ENCODE peak calls at places on chromosome 12, in ten cellular contexts. N is cardiac fibroblast; L is uterus; K is CD8-positive, alpha-beta T cell; G is tibial artery; U is fibroblast of pulmonary artery; O is AG04450; R is HCT116; P is astrocyte; X is A549. M is an unnamed sample.

GRCh38 chr12:104733717-104734175 is 224.3 kb downstream of the SLC41A2 start:
- DNase-seq in N (no peak), L (no peak), K (no peak), G (peak), U (no peak), O (no peak), R (peak), P (no peak), X (peak), M (no peak)

GRCh38 chr12:50799908-50800307 is 36.0 kb downstream of the ATF1 start:
- DNase-seq in N (peak), L (no peak), K (no peak), G (no peak), U (peak), O (no peak), R (no peak), P (no peak), X (peak), M (no peak)

GRCh38 chr12:123524378-123524777 is 9.1 kb downstream of the RILPL1 start:
- DNase-seq in N (no peak), L (no peak), K (no peak), G (no peak), U (no peak), O (no peak), R (no peak), P (no peak), X (no peak), M (no peak)

GRCh38 chr12:58575281-58575680 is 345.0 kb downstream of the LRIG3 start:
- DNase-seq in N (peak), L (peak), K (no peak), G (no peak), U (peak), O (peak), R (no peak), P (peak), X (no peak), M (peak)

GRCh38 chr12:68904351-68904982 is 28.5 kb downstream of the CPM start:
- DNase-seq in N (no peak), L (no peak), K (no peak), G (no peak), U (no peak), O (no peak), R (no peak), P (no peak), X (no peak), M (peak)

GRCh38 chr12:94305293-94305957 is 154.2 kb downstream of the CEP83 start:
- DNase-seq in N (peak), L (no peak), K (no peak), G (no peak), U (no peak), O (peak), R (no peak), P (peak), X (no peak), M (no peak)

GRCh38 chr12:9881988-9882387 is 699 bp downstream of the KLRF2 start:
- DNase-seq in N (no peak), L (no peak), K (no peak), G (no peak), U (no peak), O (no peak), R (no peak), P (no peak), X (no peak), M (no peak)

GRCh38 chr12:89343127-89343526 is 9.2 kb downstream of the DUSP6 start:
- DNase-seq in N (peak), L (peak), K (no peak), G (peak), U (peak), O (no peak), R (no peak), P (no peak), X (no peak), M (no peak)

GRCh38 chr12:57491393-57492280 is 3.8 kb downstream of the MARS1 start:
- DNase-seq in N (no peak), L (no peak), K (no peak), G (no peak), U (no peak), O (no peak), R (no peak), P (no peak), X (peak), M (no peak)

GRCh38 chr12:127400231-127400630 is 866.7 kb upstream of the TMEM132C start:
- DNase-seq in N (no peak), L (no peak), K (no peak), G (no peak), U (no peak), O (no peak), R (no peak), P (peak), X (no peak), M (no peak)

GRCh38 chr12:59077153-59077930 is 157.0 kb upstream of the LRIG3 start:
- DNase-seq in N (peak), L (no peak), K (no peak), G (no peak), U (peak), O (no peak), R (no peak), P (no peak), X (no peak), M (peak)

GRCh38 chr12:130194154-130194553 is 31.9 kb downstream of the FZD10 start:
- DNase-seq in N (no peak), L (no peak), K (no peak), G (no peak), U (no peak), O (no peak), R (no peak), P (no peak), X (no peak), M (no peak)

GRCh38 chr12:33476058-33476457 is 36.4 kb upstream of the SYT10 start:
- DNase-seq in N (no peak), L (no peak), K (no peak), G (no peak), U (peak), O (no peak), R (no peak), P (peak), X (no peak), M (peak)

GRCh38 chr12:11729439-11730150 is 80.1 kb downstream of the ETV6 start:
- DNase-seq in N (no peak), L (no peak), K (no peak), G (no peak), U (no peak), O (no peak), R (no peak), P (no peak), X (no peak), M (peak)

GRCh38 chr12:116376354-116377193 is 99.1 kb upstream of the MED13L start:
- DNase-seq in N (peak), L (no peak), K (no peak), G (peak), U (peak), O (no peak), R (no peak), P (peak), X (peak), M (peak)

GRCh38 chr12:40117818-40118217 is 11.9 kb upstream of the SLC2A13 start:
- DNase-seq in N (no peak), L (no peak), K (no peak), G (no peak), U (no peak), O (no peak), R (no peak), P (no peak), X (no peak), M (no peak)

GRCh38 chr12:22491034-22491433 is 53.3 kb downstream of the C2CD5 start:
- DNase-seq in N (no peak), L (no peak), K (no peak), G (no peak), U (no peak), O (no peak), R (no peak), P (no peak), X (no peak), M (no peak)

GRCh38 chr12:77724367-77724957 is 106.2 kb upstream of the NAV3 start:
- DNase-seq in N (peak), L (no peak), K (no peak), G (no peak), U (peak), O (peak), R (peak), P (peak), X (peak), M (peak)

GRCh38 chr12:41762691-41763090 is 382.0 kb downstream of the GXYLT1 start:
- DNase-seq in N (no peak), L (no peak), K (no peak), G (no peak), U (no peak), O (no peak), R (no peak), P (no peak), X (no peak), M (no peak)

GRCh38 chr12:68451261-68452091 is 119.3 kb upstream of the MDM1 start:
- DNase-seq in N (peak), L (peak), K (peak), G (no peak), U (peak), O (peak), R (no peak), P (peak), X (no peak), M (peak)

GRCh38 chr12:111443586-111443985 is 37.9 kb downstream of the SH2B3 start:
- DNase-seq in N (no peak), L (no peak), K (no peak), G (peak), U (peak), O (no peak), R (no peak), P (no peak), X (no peak), M (peak)

GRCh38 chr12:103799504-103800251 is 41.4 kb downstream of the NT5DC3 start:
- DNase-seq in N (peak), L (peak), K (no peak), G (no peak), U (peak), O (no peak), R (no peak), P (peak), X (peak), M (peak)

GRCh38 chr12:49105504-49106120 is 5.0 kb downstream of the LMBR1L start:
- DNase-seq in N (peak), L (no peak), K (no peak), G (no peak), U (peak), O (no peak), R (no peak), P (no peak), X (no peak), M (peak)

GRCh38 chr12:4292266-4293063 is 18.9 kb downstream of the CCND2 start:
- DNase-seq in N (no peak), L (no peak), K (no peak), G (peak), U (no peak), O (no peak), R (no peak), P (no peak), X (no peak), M (no peak)

GRCh38 chr12:958449-959123 is 9.1 kb upstream of the RAD52 start:
- DNase-seq in N (peak), L (no peak), K (no peak), G (no peak), U (peak), O (no peak), R (no peak), P (peak), X (no peak), M (peak)

GRCh38 chr12:75820848-75821578 is 210.6 kb downstream of the PHLDA1 start:
- DNase-seq in N (peak), L (peak), K (no peak), G (no peak), U (peak), O (peak), R (no peak), P (peak), X (peak), M (peak)

GRCh38 chr12:12028668-12029402 is 41.9 kb upstream of the BCL2L14 start:
- DNase-seq in N (no peak), L (no peak), K (no peak), G (no peak), U (no peak), O (no peak), R (no peak), P (no peak), X (no peak), M (no peak)

GRCh38 chr12:100826323-100826722 is 31.7 kb downstream of the ANO4 start:
- DNase-seq in N (peak), L (peak), K (no peak), G (no peak), U (peak), O (peak), R (peak), P (peak), X (peak), M (peak)

GRCh38 chr12:38152816-38153736 is 163.5 kb upstream of the ALG10B start:
- DNase-seq in N (no peak), L (no peak), K (no peak), G (peak), U (no peak), O (no peak), R (no peak), P (no peak), X (no peak), M (no peak)

GRCh38 chr12:91106283-91106682 is 5.0 kb downstream of the LUM start:
- DNase-seq in N (no peak), L (no peak), K (no peak), G (no peak), U (no peak), O (no peak), R (no peak), P (no peak), X (no peak), M (no peak)

GRCh38 chr12:50621435-50622304 is 116.9 kb downstream of the DIP2B start:
- DNase-seq in N (no peak), L (no peak), K (no peak), G (no peak), U (no peak), O (no peak), R (no peak), P (peak), X (no peak), M (no peak)

GRCh38 chr12:80593766-80594165 is 113.7 kb upstream of the MYF6 start:
- DNase-seq in N (peak), L (no peak), K (no peak), G (no peak), U (peak), O (peak), R (no peak), P (peak), X (no peak), M (no peak)

GRCh38 chr12:40010899-40011774 is 94.7 kb downstream of the SLC2A13 start:
- DNase-seq in N (peak), L (peak), K (peak), G (no peak), U (peak), O (peak), R (peak), P (peak), X (peak), M (peak)

GRCh38 chr12:38904932-38905479 is 385 bp downstream of the CPNE8 start:
- DNase-seq in N (peak), L (peak), K (peak), G (peak), U (peak), O (no peak), R (peak), P (peak), X (peak), M (peak)

GRCh38 chr12:29726321-29726692 is 57.4 kb downstream of the TMTC1 start:
- DNase-seq in N (peak), L (no peak), K (no peak), G (no peak), U (peak), O (no peak), R (no peak), P (peak), X (no peak), M (no peak)

GRCh38 chr12:80551897-80552296 is 107.9 kb downstream of the PTPRQ start:
- DNase-seq in N (peak), L (no peak), K (no peak), G (no peak), U (peak), O (peak), R (peak), P (peak), X (peak), M (peak)

GRCh38 chr12:47307680-47308399 is 228.1 kb upstream of the AMIGO2 start:
- DNase-seq in N (peak), L (no peak), K (peak), G (peak), U (peak), O (peak), R (peak), P (peak), X (peak), M (peak)
- H3K4me3 ChIP-seq in N (no peak), L (no peak), K (peak), G (no peak), U (no peak), O (no peak), R (no peak), P (no peak), X (no peak), M (no peak)

DNA sequence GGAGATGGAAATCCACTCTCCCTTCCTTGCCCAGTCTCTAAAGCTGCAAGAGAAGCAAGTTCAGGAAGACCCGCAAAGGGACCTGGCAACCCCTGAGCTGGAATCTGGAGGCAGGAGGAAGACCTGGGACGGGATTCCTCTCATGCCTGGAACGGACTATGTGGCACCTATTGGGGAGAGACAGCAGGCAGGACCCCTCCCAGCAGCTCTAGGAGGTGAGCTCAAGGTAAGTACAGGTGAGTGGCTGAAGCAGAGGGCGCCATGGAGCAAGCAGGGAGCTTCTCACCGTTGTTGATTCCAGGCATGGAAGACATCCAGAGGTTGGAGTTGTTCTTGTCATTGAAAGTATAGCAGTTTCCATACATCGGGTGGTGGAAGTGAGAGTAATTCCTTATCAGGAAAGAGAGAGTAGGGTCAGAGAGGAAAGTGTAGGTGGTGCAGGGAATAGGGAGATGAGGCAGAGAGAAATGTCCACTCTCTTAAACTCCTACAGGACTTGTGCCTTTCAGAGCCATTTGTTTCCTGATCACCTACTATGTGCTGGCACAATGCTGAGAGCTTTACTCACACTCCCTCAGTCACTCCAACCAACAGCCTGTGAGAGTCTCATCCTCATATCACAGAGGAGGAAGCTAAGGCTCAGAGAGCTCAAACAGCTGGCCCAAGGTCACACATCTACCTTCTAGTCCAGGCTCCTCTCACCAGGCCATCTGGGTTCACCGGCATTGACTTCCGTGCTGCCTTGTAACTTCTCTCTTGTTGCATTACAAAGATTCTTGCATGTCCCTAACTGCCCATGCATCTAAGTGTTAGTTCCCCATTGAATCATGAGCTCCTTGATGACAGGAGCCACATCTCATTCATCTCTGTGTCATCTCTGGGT is 13.9 kb upstream of the TNFRSF1A start:
- DNase-seq in N (no peak), L (no peak), K (no peak), G (no peak), U (no peak), O (no peak), R (no peak), P (no peak), X (no peak), M (no peak)
- TF ChIP-seq CTCF in N (no peak), L (no peak), K (no peak), G (no peak), U (no peak), O (no peak), R (peak), P (no peak), X (no peak), M (peak)

DNA sequence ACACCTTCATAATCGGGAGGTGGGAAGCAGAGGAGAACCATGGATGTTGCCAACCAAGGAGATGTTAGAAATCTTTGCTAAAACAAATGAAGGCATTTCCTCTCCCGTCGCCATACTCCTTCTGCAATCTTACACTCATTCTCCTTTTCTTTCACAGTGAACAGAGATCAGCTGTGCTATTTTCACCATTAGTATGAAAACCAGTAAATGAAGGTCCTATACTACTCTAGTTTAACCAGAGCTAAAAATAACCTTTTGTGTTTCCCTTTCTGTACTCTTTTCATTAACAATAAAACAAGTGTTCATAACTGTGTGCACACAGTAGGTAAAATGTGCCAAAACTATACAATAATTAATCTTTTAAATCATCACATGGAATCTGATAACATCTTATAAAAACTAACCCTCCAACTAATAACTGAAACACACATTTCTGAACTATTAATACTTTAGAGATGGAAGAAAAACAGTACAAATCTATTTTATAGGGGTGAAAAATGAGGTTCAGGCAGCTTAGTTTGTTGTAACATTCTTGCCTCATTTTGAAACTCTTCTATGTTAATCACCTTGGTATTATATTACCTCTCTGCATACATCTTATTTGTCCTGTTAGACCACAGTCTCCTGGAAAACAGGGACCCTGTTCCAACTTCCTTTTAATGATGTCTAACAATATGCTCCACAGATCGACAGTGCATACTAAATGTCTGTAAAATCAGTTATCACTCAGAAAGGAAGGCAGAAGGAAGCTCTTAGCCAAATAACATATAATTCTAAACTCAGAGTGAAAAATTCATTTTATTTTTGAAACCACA is 69.5 kb downstream of the SPPL3 start:
- DNase-seq in N (no peak), L (no peak), K (no peak), G (no peak), U (no peak), O (no peak), R (no peak), P (no peak), X (no peak), M (no peak)
- H3K4me3 ChIP-seq in N (no peak), L (no peak), K (no peak), G (no peak), U (no peak), O (no peak), R (no peak), P (no peak), X (no peak), M (no peak)

GRCh38 chr12:124884587-124885438 is 21.1 kb upstream of the SCARB1 start:
- DNase-seq in N (no peak), L (no peak), K (no peak), G (no peak), U (no peak), O (no peak), R (no peak), P (no peak), X (no peak), M (peak)
- TF ChIP-seq CTCF in N (no peak), L (no peak), K (no peak), G (no peak), U (no peak), O (no peak), R (no peak), P (no peak), X (no peak), M (no peak)

GRCh38 chr12:26298785-26299621 is 103.6 kb downstream of the SSPN start:
- DNase-seq in N (peak), L (no peak), K (no peak), G (no peak), U (peak), O (no peak), R (no peak), P (peak), X (peak), M (peak)
- H3K4me3 ChIP-seq in N (no peak), L (no peak), K (no peak), G (peak), U (peak), O (peak), R (peak), P (peak), X (peak), M (peak)

GRCh38 chr12:121802843-121803698 is 738 bp upstream of the SETD1B start:
- DNase-seq in N (peak), L (peak), K (peak), G (peak), U (peak), O (peak), R (peak), P (peak), X (peak), M (peak)
- TF ChIP-seq CTCF in N (no peak), L (no peak), K (no peak), G (no peak), U (no peak), O (no peak), R (no peak), P (no peak), X (no peak), M (no peak)

M was measured in epithelial cell of esophagus.